ENCODE peak calls at places on chromosomes 6 and 20, in ten cellular contexts. One of them, this sample, is unnamed.

GRCh38 chr6:170296746-170297576 is 6.1 kb upstream of the DLL1 start:
- DNase-seq in brain microvascular endothelial cell: no peak
- DNase-seq in tibial nerve: no peak
- DNase-seq in fibroblast of the aortic adventitia: no peak
- DNase-seq in activated B cell treated with CpG ODN at 0.5 μM for 24 hours: no peak
- DNase-seq in fibroblast of lung: no peak
- DNase-seq in breast epithelium: no peak
- DNase-seq in spleen: no peak
- DNase-seq in colonic mucosa: no peak
- DNase-seq in left lung: no peak
- DNase-seq in this sample: no peak

GRCh38 chr20:22402990-22403859 is 181.1 kb downstream of the FOXA2 start:
- DNase-seq in brain microvascular endothelial cell: no peak
- DNase-seq in tibial nerve: no peak
- DNase-seq in fibroblast of the aortic adventitia: peak
- DNase-seq in activated B cell treated with CpG ODN at 0.5 μM for 24 hours: no peak
- DNase-seq in fibroblast of lung: no peak
- DNase-seq in breast epithelium: no peak
- DNase-seq in spleen: no peak
- DNase-seq in colonic mucosa: no peak
- DNase-seq in left lung: peak
- DNase-seq in this sample: no peak

GRCh38 chr20:21706345-21707195 is 1.1 kb downstream of the PAX1 start:
- DNase-seq in brain microvascular endothelial cell: no peak
- DNase-seq in tibial nerve: no peak
- DNase-seq in fibroblast of the aortic adventitia: no peak
- DNase-seq in activated B cell treated with CpG ODN at 0.5 μM for 24 hours: no peak
- DNase-seq in fibroblast of lung: no peak
- DNase-seq in breast epithelium: no peak
- DNase-seq in spleen: peak
- DNase-seq in colonic mucosa: no peak
- DNase-seq in left lung: no peak
- DNase-seq in this sample: no peak

GRCh38 chr20:51731771-51732453 is 36.3 kb downstream of the ATP9A start:
- DNase-seq in brain microvascular endothelial cell: peak
- DNase-seq in tibial nerve: no peak
- DNase-seq in fibroblast of the aortic adventitia: no peak
- DNase-seq in activated B cell treated with CpG ODN at 0.5 μM for 24 hours: no peak
- DNase-seq in fibroblast of lung: peak
- DNase-seq in breast epithelium: no peak
- DNase-seq in spleen: no peak
- DNase-seq in colonic mucosa: no peak
- DNase-seq in left lung: no peak
- DNase-seq in this sample: no peak

GRCh38 chr6:151339369-151339768 is 52.0 kb downstream of the ZBTB2 start:
- DNase-seq in brain microvascular endothelial cell: no peak
- DNase-seq in tibial nerve: no peak
- DNase-seq in fibroblast of the aortic adventitia: peak
- DNase-seq in activated B cell treated with CpG ODN at 0.5 μM for 24 hours: no peak
- DNase-seq in fibroblast of lung: no peak
- DNase-seq in breast epithelium: no peak
- DNase-seq in spleen: no peak
- DNase-seq in colonic mucosa: no peak
- DNase-seq in left lung: no peak
- DNase-seq in this sample: no peak

GRCh38 chr6:101722991-101723579 is 329.6 kb downstream of the GRIK2 start:
- DNase-seq in brain microvascular endothelial cell: peak
- DNase-seq in tibial nerve: no peak
- DNase-seq in fibroblast of the aortic adventitia: peak
- DNase-seq in activated B cell treated with CpG ODN at 0.5 μM for 24 hours: no peak
- DNase-seq in fibroblast of lung: peak
- DNase-seq in breast epithelium: no peak
- DNase-seq in spleen: no peak
- DNase-seq in colonic mucosa: no peak
- DNase-seq in left lung: no peak
- DNase-seq in this sample: no peak

GRCh38 chr20:2374346-2375125 is 6.2 kb upstream of the TGM6 start:
- DNase-seq in brain microvascular endothelial cell: no peak
- DNase-seq in tibial nerve: no peak
- DNase-seq in fibroblast of the aortic adventitia: no peak
- DNase-seq in activated B cell treated with CpG ODN at 0.5 μM for 24 hours: no peak
- DNase-seq in fibroblast of lung: no peak
- DNase-seq in breast epithelium: no peak
- DNase-seq in spleen: no peak
- DNase-seq in colonic mucosa: no peak
- DNase-seq in left lung: no peak
- DNase-seq in this sample: no peak

GRCh38 chr6:169169375-169169774 is 84.3 kb downstream of the THBS2 start:
- DNase-seq in brain microvascular endothelial cell: no peak
- DNase-seq in tibial nerve: no peak
- DNase-seq in fibroblast of the aortic adventitia: peak
- DNase-seq in activated B cell treated with CpG ODN at 0.5 μM for 24 hours: no peak
- DNase-seq in fibroblast of lung: no peak
- DNase-seq in breast epithelium: no peak
- DNase-seq in spleen: no peak
- DNase-seq in colonic mucosa: no peak
- DNase-seq in left lung: no peak
- DNase-seq in this sample: no peak

GRCh38 chr6:148329568-148330299 is 12.9 kb upstream of the SASH1 start:
- DNase-seq in brain microvascular endothelial cell: peak
- DNase-seq in tibial nerve: no peak
- DNase-seq in fibroblast of the aortic adventitia: peak
- DNase-seq in activated B cell treated with CpG ODN at 0.5 μM for 24 hours: no peak
- DNase-seq in fibroblast of lung: peak
- DNase-seq in breast epithelium: no peak
- DNase-seq in spleen: no peak
- DNase-seq in colonic mucosa: no peak
- DNase-seq in left lung: no peak
- DNase-seq in this sample: no peak

GRCh38 chr6:148335582-148335981 is 7.1 kb upstream of the SASH1 start:
- DNase-seq in brain microvascular endothelial cell: peak
- DNase-seq in tibial nerve: no peak
- DNase-seq in fibroblast of the aortic adventitia: peak
- DNase-seq in activated B cell treated with CpG ODN at 0.5 μM for 24 hours: no peak
- DNase-seq in fibroblast of lung: no peak
- DNase-seq in breast epithelium: no peak
- DNase-seq in spleen: no peak
- DNase-seq in colonic mucosa: no peak
- DNase-seq in left lung: no peak
- DNase-seq in this sample: no peak

GRCh38 chr6:148336901-148337300 is 5.7 kb upstream of the SASH1 start:
- DNase-seq in brain microvascular endothelial cell: no peak
- DNase-seq in tibial nerve: no peak
- DNase-seq in fibroblast of the aortic adventitia: no peak
- DNase-seq in activated B cell treated with CpG ODN at 0.5 μM for 24 hours: no peak
- DNase-seq in fibroblast of lung: no peak
- DNase-seq in breast epithelium: no peak
- DNase-seq in spleen: no peak
- DNase-seq in colonic mucosa: no peak
- DNase-seq in left lung: no peak
- DNase-seq in this sample: no peak

GRCh38 chr6:148328876-148329567 is 13.6 kb upstream of the SASH1 start:
- DNase-seq in brain microvascular endothelial cell: no peak
- DNase-seq in tibial nerve: no peak
- DNase-seq in fibroblast of the aortic adventitia: no peak
- DNase-seq in activated B cell treated with CpG ODN at 0.5 μM for 24 hours: no peak
- DNase-seq in fibroblast of lung: no peak
- DNase-seq in breast epithelium: no peak
- DNase-seq in spleen: no peak
- DNase-seq in colonic mucosa: no peak
- DNase-seq in left lung: no peak
- DNase-seq in this sample: no peak

DNA sequence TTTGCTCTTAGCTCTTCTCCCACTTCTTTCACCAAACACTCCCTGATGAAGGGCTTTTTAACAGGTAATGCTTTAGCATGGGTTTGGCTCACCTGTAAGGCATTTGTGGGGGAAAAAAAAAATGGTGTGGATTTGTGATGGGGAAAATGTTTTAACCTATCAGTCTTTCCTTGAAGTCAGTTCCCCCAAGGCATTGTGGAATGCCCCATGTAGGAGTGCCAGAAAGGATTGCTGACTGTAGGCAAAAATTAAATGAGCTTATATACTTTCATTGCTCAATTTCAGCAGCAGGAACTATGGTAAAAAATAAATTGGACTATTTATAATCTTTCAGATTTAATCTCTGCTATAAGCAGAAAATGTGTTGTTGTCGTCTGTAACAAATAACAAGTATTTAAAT is 10.6 kb upstream of the SASH1 start:
- DNase-seq in brain microvascular endothelial cell: no peak
- DNase-seq in tibial nerve: no peak
- DNase-seq in fibroblast of the aortic adventitia: peak
- DNase-seq in activated B cell treated with CpG ODN at 0.5 μM for 24 hours: no peak
- DNase-seq in fibroblast of lung: no peak
- DNase-seq in breast epithelium: no peak
- DNase-seq in spleen: no peak
- DNase-seq in colonic mucosa: no peak
- DNase-seq in left lung: no peak
- DNase-seq in this sample: no peak
- TF ChIP-seq CTCF in brain microvascular endothelial cell: no peak
- TF ChIP-seq CTCF in tibial nerve: no peak
- TF ChIP-seq CTCF in fibroblast of the aortic adventitia: no peak
- TF ChIP-seq CTCF in activated B cell treated with CpG ODN at 0.5 μM for 24 hours: no peak
- TF ChIP-seq CTCF in fibroblast of lung: no peak
- TF ChIP-seq CTCF in breast epithelium: no peak
- TF ChIP-seq CTCF in spleen: no peak
- TF ChIP-seq CTCF in colonic mucosa: no peak
- TF ChIP-seq CTCF in left lung: no peak
- TF ChIP-seq CTCF in this sample: no peak

DNA sequence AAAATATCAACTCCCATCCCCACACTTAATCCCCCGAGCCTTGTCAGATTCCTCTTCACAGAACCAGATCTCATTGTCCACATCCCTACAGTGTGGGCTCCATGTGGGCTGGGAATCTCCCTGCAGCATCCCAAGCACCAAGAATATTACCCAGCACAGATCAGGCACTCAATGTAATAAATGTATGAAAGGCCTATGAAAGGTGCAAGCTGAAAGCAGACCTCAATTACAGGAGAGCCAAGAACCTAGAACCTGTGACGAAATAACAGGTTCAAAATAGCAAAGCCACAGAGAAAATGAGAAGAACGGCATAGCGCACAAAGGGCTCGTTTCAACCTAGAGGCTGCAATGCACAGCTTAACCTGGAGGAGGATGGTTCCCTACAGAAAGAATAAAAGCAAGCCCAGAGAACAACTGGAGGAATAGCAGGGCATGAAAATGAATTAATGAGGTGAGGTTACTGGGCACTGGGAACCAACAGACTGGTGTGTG is 3.1 kb downstream of the SLC23A2 start:
- DNase-seq in brain microvascular endothelial cell: no peak
- DNase-seq in tibial nerve: no peak
- DNase-seq in fibroblast of the aortic adventitia: no peak
- DNase-seq in activated B cell treated with CpG ODN at 0.5 μM for 24 hours: no peak
- DNase-seq in fibroblast of lung: no peak
- DNase-seq in breast epithelium: no peak
- DNase-seq in spleen: peak
- DNase-seq in colonic mucosa: no peak
- DNase-seq in left lung: no peak
- DNase-seq in this sample: no peak
- TF ChIP-seq CTCF in brain microvascular endothelial cell: peak
- TF ChIP-seq CTCF in tibial nerve: no peak
- TF ChIP-seq CTCF in fibroblast of the aortic adventitia: peak
- TF ChIP-seq CTCF in activated B cell treated with CpG ODN at 0.5 μM for 24 hours: no peak
- TF ChIP-seq CTCF in fibroblast of lung: no peak
- TF ChIP-seq CTCF in breast epithelium: no peak
- TF ChIP-seq CTCF in spleen: peak
- TF ChIP-seq CTCF in colonic mucosa: no peak
- TF ChIP-seq CTCF in left lung: no peak
- TF ChIP-seq CTCF in this sample: no peak

GRCh38 chr6:118281291-118281690 is 266.8 kb upstream of the PLN start:
- DNase-seq in brain microvascular endothelial cell: no peak
- DNase-seq in tibial nerve: no peak
- DNase-seq in fibroblast of the aortic adventitia: no peak
- DNase-seq in activated B cell treated with CpG ODN at 0.5 μM for 24 hours: no peak
- DNase-seq in fibroblast of lung: no peak
- DNase-seq in breast epithelium: no peak
- DNase-seq in spleen: no peak
- DNase-seq in colonic mucosa: no peak
- DNase-seq in left lung: no peak
- DNase-seq in this sample: no peak

GRCh38 chr6:118280210-118280609 is 267.9 kb upstream of the PLN start:
- DNase-seq in brain microvascular endothelial cell: no peak
- DNase-seq in tibial nerve: no peak
- DNase-seq in fibroblast of the aortic adventitia: no peak
- DNase-seq in activated B cell treated with CpG ODN at 0.5 μM for 24 hours: no peak
- DNase-seq in fibroblast of lung: no peak
- DNase-seq in breast epithelium: no peak
- DNase-seq in spleen: no peak
- DNase-seq in colonic mucosa: no peak
- DNase-seq in left lung: no peak
- DNase-seq in this sample: no peak

DNA sequence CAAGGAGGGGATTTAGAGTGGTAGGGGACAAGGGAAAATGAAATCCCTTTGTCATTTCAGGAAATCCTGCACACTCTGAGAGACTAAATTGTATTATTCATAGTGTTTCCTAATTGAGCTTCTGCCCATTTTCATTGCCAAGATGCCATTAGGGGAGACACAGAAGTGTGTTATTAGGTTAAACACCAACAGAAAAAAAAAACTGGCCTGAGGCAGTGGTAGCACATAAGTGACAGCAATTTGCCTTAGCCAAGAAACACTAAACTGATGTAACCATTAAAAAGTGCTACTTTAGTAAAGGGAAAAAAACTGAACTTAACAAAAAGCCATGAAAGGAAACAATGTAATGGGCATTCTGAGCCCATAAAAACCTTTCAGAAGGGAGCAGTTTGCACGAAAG is 270.5 kb upstream of the PLN start:
- DNase-seq in brain microvascular endothelial cell: no peak
- DNase-seq in tibial nerve: no peak
- DNase-seq in fibroblast of the aortic adventitia: no peak
- DNase-seq in activated B cell treated with CpG ODN at 0.5 μM for 24 hours: no peak
- DNase-seq in fibroblast of lung: no peak
- DNase-seq in breast epithelium: no peak
- DNase-seq in spleen: no peak
- DNase-seq in colonic mucosa: no peak
- DNase-seq in left lung: no peak
- DNase-seq in this sample: no peak
- TF ChIP-seq CTCF in brain microvascular endothelial cell: no peak
- TF ChIP-seq CTCF in tibial nerve: no peak
- TF ChIP-seq CTCF in fibroblast of the aortic adventitia: no peak
- TF ChIP-seq CTCF in activated B cell treated with CpG ODN at 0.5 μM for 24 hours: no peak
- TF ChIP-seq CTCF in fibroblast of lung: no peak
- TF ChIP-seq CTCF in breast epithelium: no peak
- TF ChIP-seq CTCF in spleen: no peak
- TF ChIP-seq CTCF in colonic mucosa: no peak
- TF ChIP-seq CTCF in left lung: no peak
- TF ChIP-seq CTCF in this sample: no peak

DNA sequence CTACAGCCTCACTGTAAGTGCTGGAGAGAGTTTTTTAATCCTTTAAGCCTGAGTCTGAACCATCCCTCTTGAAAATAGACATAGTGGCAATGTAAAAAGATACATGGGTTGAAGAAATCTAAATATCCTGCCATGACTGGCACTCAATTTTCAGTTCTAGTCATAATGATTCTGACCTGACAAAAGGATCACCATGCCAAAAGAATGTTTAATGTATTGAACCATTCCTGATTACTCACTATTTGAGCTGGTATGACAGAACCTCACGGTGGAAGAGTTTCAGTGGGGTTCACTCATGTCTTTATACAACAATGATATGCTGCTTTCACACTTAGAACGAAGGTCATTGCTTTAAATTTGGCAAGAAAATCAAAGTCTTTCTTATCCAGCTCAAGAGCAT is 93.4 kb downstream of the HIVEP2 start:
- DNase-seq in brain microvascular endothelial cell: no peak
- DNase-seq in tibial nerve: no peak
- DNase-seq in fibroblast of the aortic adventitia: no peak
- DNase-seq in activated B cell treated with CpG ODN at 0.5 μM for 24 hours: no peak
- DNase-seq in fibroblast of lung: no peak
- DNase-seq in breast epithelium: no peak
- DNase-seq in spleen: no peak
- DNase-seq in colonic mucosa: no peak
- DNase-seq in left lung: no peak
- DNase-seq in this sample: no peak
- TF ChIP-seq CTCF in brain microvascular endothelial cell: no peak
- TF ChIP-seq CTCF in tibial nerve: no peak
- TF ChIP-seq CTCF in fibroblast of the aortic adventitia: no peak
- TF ChIP-seq CTCF in activated B cell treated with CpG ODN at 0.5 μM for 24 hours: no peak
- TF ChIP-seq CTCF in fibroblast of lung: no peak
- TF ChIP-seq CTCF in breast epithelium: no peak
- TF ChIP-seq CTCF in spleen: no peak
- TF ChIP-seq CTCF in colonic mucosa: no peak
- TF ChIP-seq CTCF in left lung: no peak
- TF ChIP-seq CTCF in this sample: no peak